ENCODE peak calls at places on chromosome 20, in four cellular contexts. Q, M, J and T are unnamed samples.

GRCh38 chr20:7449269-7449668 is 491.0 kb downstream of the HAO1 start:
- DNase-seq in Q (no peak), M (no peak), J (no peak), T (no peak)

GRCh38 chr20:51091564-51092195 is 68.8 kb upstream of the KCNG1 start:
- DNase-seq in Q (no peak), M (no peak), J (no peak), T (no peak)

GRCh38 chr20:38275815-38276550 is 15.4 kb upstream of the KIAA1755 start:
- DNase-seq in Q (no peak), M (peak; percentile 78), J (peak; percentile 13), T (no peak)

GRCh38 chr20:49210101-49210749 is 9.0 kb upstream of the DDX27 start:
- DNase-seq in Q (no peak), M (no peak), J (no peak), T (no peak)

GRCh38 chr20:5136096-5136495 is 9.3 kb downstream of the CDS2 start:
- DNase-seq in Q (no peak), M (no peak), J (no peak), T (no peak)

GRCh38 chr20:14062786-14063185 is 67.5 kb downstream of the MACROD2 start:
- DNase-seq in Q (no peak), M (no peak), J (no peak), T (no peak)

GRCh38 chr20:61817061-61817460 is 248.6 kb downstream of the TAF4 start:
- DNase-seq in Q (no peak), M (no peak), J (no peak), T (no peak)

GRCh38 chr20:63029358-63030121 is 22.8 kb upstream of the BHLHE23 start:
- DNase-seq in Q (peak; percentile 88), M (no peak), J (no peak), T (no peak)

GRCh38 chr20:16493486-16493885 is 79.8 kb downstream of the KIF16B start:
- DNase-seq in Q (no peak), M (no peak), J (no peak), T (no peak)

GRCh38 chr20:25399038-25399430 is 8.4 kb upstream of the ABHD12 start:
- DNase-seq in Q (peak; percentile 69), M (peak; percentile 76), J (peak; percentile 81), T (peak; percentile 46)

GRCh38 chr20:21767739-21768223 is 62.3 kb downstream of the PAX1 start:
- DNase-seq in Q (peak; percentile 86), M (no peak), J (no peak), T (no peak)

GRCh38 chr20:19973920-19974620 is 43.1 kb upstream of the NAA20 start:
- DNase-seq in Q (no peak), M (no peak), J (no peak), T (peak; percentile 53)

GRCh38 chr20:46946796-46947195 is 52.2 kb downstream of the EYA2 start:
- DNase-seq in Q (no peak), M (no peak), J (no peak), T (no peak)